ENCODE peak calls at places on chromosomes 5 and 9, in ten cellular contexts. G, N, J, V, L, W, X, B, D and O are unnamed samples.

GRCh38 chr9:135078361-135078821 is 9.1 kb upstream of the OLFM1 start:
- DNase-seq in X (no peak), J (no peak), G (no peak), V (no peak), W (peak; percentile 89), L (no peak), B (no peak), N (no peak), D (no peak), O (peak; percentile 11)

GRCh38 chr5:13946111-13946510 is 1.6 kb upstream of the DNAH5 start:
- DNase-seq in W (peak; percentile 81), V (no peak), L (no peak), J (peak; percentile 26), D (no peak), N (no peak), B (no peak), G (no peak), X (no peak), O (no peak)

GRCh38 chr5:138448481-138449398 is 9.9 kb downstream of the REEP2 start:
- DNase-seq in V (no peak), D (peak; percentile 34), L (no peak), X (peak; percentile 72), B (no peak), J (peak; percentile 73), G (no peak), N (no peak), W (peak; percentile 83), O (peak; percentile 58)

GRCh38 chr9:4657426-4658159 is 4.5 kb upstream of the PLPP6 start:
- DNase-seq in N (no peak), X (no peak), G (no peak), J (no peak), V (no peak), B (no peak), L (no peak), W (no peak), D (peak; percentile 2), O (no peak)

GRCh38 chr5:9692576-9692975 is 62.4 kb upstream of the TAS2R1 start:
- DNase-seq in G (no peak), B (no peak), W (no peak), J (no peak), N (no peak), X (no peak), L (no peak), D (no peak), V (no peak), O (no peak)

GRCh38 chr5:86679529-86679928 is 61.8 kb downstream of the COX7C start:
- DNase-seq in B (no peak), L (peak; percentile 68), V (peak; percentile 69), N (peak; percentile 33), W (peak; percentile 41), J (peak; percentile 53), X (peak; percentile 47), G (peak; percentile 11), D (peak; percentile 64), O (peak; percentile 57)

GRCh38 chr9:5480919-5481743 is 29.2 kb upstream of the PDCD1LG2 start:
- DNase-seq in W (no peak), G (no peak), D (no peak), X (no peak), V (no peak), B (no peak), N (no peak), L (no peak), J (no peak), O (no peak)

GRCh38 chr9:127130661-127131538 is 8.5 kb upstream of the ANGPTL2 start:
- DNase-seq in V (no peak), W (peak; percentile 99), G (no peak), J (peak; percentile 98), D (no peak), L (no peak), N (no peak), B (peak; percentile 69), X (no peak), O (peak; percentile 85)

GRCh38 chr5:75375414-75375813 is 38.4 kb downstream of the HMGCR start:
- DNase-seq in W (no peak), N (no peak), D (no peak), J (no peak), B (no peak), X (no peak), L (no peak), V (no peak), G (no peak), O (no peak)

GRCh38 chr5:79806741-79807140 is 117.1 kb downstream of the CMYA5 start:
- DNase-seq in D (no peak), W (no peak), J (peak; percentile 10), G (no peak), N (peak; percentile 52), B (no peak), X (peak; percentile 37), L (peak; percentile 91), V (no peak), O (no peak)

GRCh38 chr5:139851558-139851957 is 56.0 kb downstream of the PSD2 start:
- DNase-seq in X (no peak), L (no peak), B (peak; percentile 41), D (no peak), V (no peak), W (no peak), G (no peak), N (no peak), J (no peak), O (no peak)

GRCh38 chr5:131064669-131065371 is 100.2 kb downstream of the HINT1 start:
- DNase-seq in N (no peak), J (no peak), V (no peak), D (no peak), B (no peak), X (no peak), G (no peak), L (no peak), W (no peak), O (no peak)

GRCh38 chr9:78601957-78602565 is 305.1 kb downstream of the PSAT1 start:
- DNase-seq in V (peak; percentile 76), G (no peak), B (no peak), L (peak; percentile 48), W (peak; percentile 97), X (peak; percentile 29), D (peak; percentile 78), N (peak; percentile 20), J (peak; percentile 55), O (peak; percentile 88)

GRCh38 chr5:165630211-165630866 is 2124.9 kb downstream of the MAT2B start:
- DNase-seq in L (peak; percentile 68), B (no peak), J (peak; percentile 0), W (peak; percentile 8), D (peak; percentile 43), V (peak; percentile 38), N (peak; percentile 58), G (no peak), X (peak; percentile 64), O (peak; percentile 14)

GRCh38 chr9:9598723-9599122 is 1014.1 kb downstream of the PTPRD start:
- DNase-seq in J (no peak), V (no peak), L (peak; percentile 9), N (no peak), G (no peak), B (no peak), D (peak; percentile 18), X (no peak), W (no peak), O (no peak)